ENCODE peak calls at places on chromosomes 2 and 18, in four cellular contexts. One of them, this sample, is unnamed.

GRCh38 chr2:153047220-153047619 is 328.8 kb downstream of the ARL6IP6 start:
- DNase-seq in A549: no peak
- DNase-seq in GM12878: no peak
- DNase-seq in HepG2: no peak
- DNase-seq in this sample: no peak

GRCh38 chr2:234269769-234270204 is 219.3 kb downstream of the SPP2 start:
- DNase-seq in A549: no peak
- DNase-seq in GM12878: no peak
- DNase-seq in HepG2: no peak
- DNase-seq in this sample: no peak

GRCh38 chr2:31168291-31168690 is 30.1 kb upstream of the GALNT14 start:
- DNase-seq in A549: no peak
- DNase-seq in GM12878: no peak
- DNase-seq in HepG2: no peak
- DNase-seq in this sample: peak

GRCh38 chr2:68774569-68775271 is 40.1 kb downstream of the ARHGAP25 start:
- DNase-seq in A549: no peak
- DNase-seq in GM12878: peak
- DNase-seq in HepG2: no peak
- DNase-seq in this sample: no peak

GRCh38 chr18:2917255-2918047 is 70.6 kb downstream of the EMILIN2 start:
- DNase-seq in A549: no peak
- DNase-seq in GM12878: no peak
- DNase-seq in HepG2: no peak
- DNase-seq in this sample: no peak

GRCh38 chr18:23356915-23357421 is 96.1 kb upstream of the RIOK3 start:
- DNase-seq in A549: no peak
- DNase-seq in GM12878: no peak
- DNase-seq in HepG2: peak
- DNase-seq in this sample: no peak

GRCh38 chr18:25289040-25289631 is 62.8 kb downstream of the ZNF521 start:
- DNase-seq in A549: no peak
- DNase-seq in GM12878: no peak
- DNase-seq in HepG2: no peak
- DNase-seq in this sample: no peak

GRCh38 chr2:138373993-138374408 is 127.6 kb upstream of the SPOPL start:
- DNase-seq in A549: peak
- DNase-seq in GM12878: peak
- DNase-seq in HepG2: peak
- DNase-seq in this sample: no peak

GRCh38 chr2:221399183-221399582 is 172.9 kb downstream of the EPHA4 start:
- DNase-seq in A549: no peak
- DNase-seq in GM12878: no peak
- DNase-seq in HepG2: no peak
- DNase-seq in this sample: no peak

GRCh38 chr18:63837556-63837955 is 49.9 kb upstream of the SERPINB2 start:
- DNase-seq in A549: no peak
- DNase-seq in GM12878: no peak
- DNase-seq in HepG2: no peak
- DNase-seq in this sample: no peak

GRCh38 chr2:175889557-175890355 is 112.3 kb downstream of the LNPK start:
- DNase-seq in A549: no peak
- DNase-seq in GM12878: no peak
- DNase-seq in HepG2: no peak
- DNase-seq in this sample: no peak

GRCh38 chr2:105038383-105039061 is 653 bp downstream of the MRPS9 start:
- DNase-seq in A549: peak
- DNase-seq in GM12878: no peak
- DNase-seq in HepG2: no peak
- DNase-seq in this sample: no peak

GRCh38 chr18:73752546-73752945 is 395.1 kb downstream of the FBXO15 start:
- DNase-seq in A549: no peak
- DNase-seq in GM12878: no peak
- DNase-seq in HepG2: no peak
- DNase-seq in this sample: no peak

GRCh38 chr2:220445429-220446105 is 818.1 kb downstream of the SLC4A3 start:
- DNase-seq in A549: no peak
- DNase-seq in GM12878: no peak
- DNase-seq in HepG2: no peak
- DNase-seq in this sample: no peak

GRCh38 chr18:47594063-47594462 is 336.4 kb downstream of the SMAD2 start:
- DNase-seq in A549: no peak
- DNase-seq in GM12878: no peak
- DNase-seq in HepG2: no peak
- DNase-seq in this sample: no peak

GRCh38 chr2:48414980-48415764 is 114.8 kb upstream of the STON1 start:
- DNase-seq in A549: no peak
- DNase-seq in GM12878: no peak
- DNase-seq in HepG2: peak
- DNase-seq in this sample: no peak

GRCh38 chr2:16039055-16039454 is 98.7 kb downstream of the MYCN start:
- DNase-seq in A549: no peak
- DNase-seq in GM12878: no peak
- DNase-seq in HepG2: no peak
- DNase-seq in this sample: no peak

GRCh38 chr2:131092409-131093065 is 723 bp downstream of the FAM168B start:
- DNase-seq in A549: no peak
- DNase-seq in GM12878: no peak
- DNase-seq in HepG2: no peak
- DNase-seq in this sample: no peak

GRCh38 chr2:57443985-57444501 is 602.6 kb upstream of the VRK2 start:
- DNase-seq in A549: no peak
- DNase-seq in GM12878: no peak
- DNase-seq in HepG2: no peak
- DNase-seq in this sample: no peak

GRCh38 chr2:46335404-46335965 is 38.3 kb downstream of the EPAS1 start:
- DNase-seq in A549: peak
- DNase-seq in GM12878: no peak
- DNase-seq in HepG2: no peak
- DNase-seq in this sample: peak

GRCh38 chr2:217555075-217555876 is 447.5 kb downstream of the TNS1 start:
- DNase-seq in A549: no peak
- DNase-seq in GM12878: no peak
- DNase-seq in HepG2: no peak
- DNase-seq in this sample: no peak

GRCh38 chr2:128640166-128640846 is 321.6 kb upstream of the HS6ST1 start:
- DNase-seq in A549: no peak
- DNase-seq in GM12878: no peak
- DNase-seq in HepG2: no peak
- DNase-seq in this sample: no peak

GRCh38 chr2:169005080-169005598 is 26.0 kb downstream of the ABCB11 start:
- DNase-seq in A549: no peak
- DNase-seq in GM12878: no peak
- DNase-seq in HepG2: no peak
- DNase-seq in this sample: no peak

GRCh38 chr2:95281786-95282185 is 7.5 kb downstream of the PROM2 start:
- DNase-seq in A549: no peak
- DNase-seq in GM12878: no peak
- DNase-seq in HepG2: no peak
- DNase-seq in this sample: no peak

GRCh38 chr2:32135409-32135808 is 30.3 kb upstream of the SLC30A6 start:
- DNase-seq in A549: peak
- DNase-seq in GM12878: no peak
- DNase-seq in HepG2: peak
- DNase-seq in this sample: no peak

GRCh38 chr2:225100856-225101294 is 58.6 kb upstream of the DOCK10 start:
- DNase-seq in A549: peak
- DNase-seq in GM12878: no peak
- DNase-seq in HepG2: no peak
- DNase-seq in this sample: no peak

GRCh38 chr2:2765839-2766495 is 434.9 kb upstream of the MYT1L start:
- DNase-seq in A549: no peak
- DNase-seq in GM12878: no peak
- DNase-seq in HepG2: no peak
- DNase-seq in this sample: no peak

GRCh38 chr18:9488535-9488934 is 13.2 kb downstream of the RALBP1 start:
- DNase-seq in A549: no peak
- DNase-seq in GM12878: no peak
- DNase-seq in HepG2: no peak
- DNase-seq in this sample: no peak

GRCh38 chr2:33791625-33792024 is 192.5 kb upstream of the FAM98A start:
- DNase-seq in A549: no peak
- DNase-seq in GM12878: no peak
- DNase-seq in HepG2: no peak
- DNase-seq in this sample: no peak

GRCh38 chr2:111900859-111901258 is 2.5 kb downstream of the MERTK start:
- DNase-seq in A549: peak
- DNase-seq in GM12878: no peak
- DNase-seq in HepG2: peak
- DNase-seq in this sample: peak

GRCh38 chr2:217959723-217960122 is 43.1 kb downstream of the TNS1 start:
- DNase-seq in A549: no peak
- DNase-seq in GM12878: no peak
- DNase-seq in HepG2: no peak
- DNase-seq in this sample: no peak

GRCh38 chr2:185507703-185508102 is 230.9 kb upstream of the FSIP2 start:
- DNase-seq in A549: no peak
- DNase-seq in GM12878: no peak
- DNase-seq in HepG2: no peak
- DNase-seq in this sample: no peak

GRCh38 chr2:17515652-17516051 is 2.6 kb downstream of the RAD51AP2 start:
- DNase-seq in A549: no peak
- DNase-seq in GM12878: peak
- DNase-seq in HepG2: no peak
- DNase-seq in this sample: no peak

GRCh38 chr18:31170335-31170734 is 7.7 kb upstream of the DSC1 start:
- DNase-seq in A549: no peak
- DNase-seq in GM12878: no peak
- DNase-seq in HepG2: no peak
- DNase-seq in this sample: no peak
- TF ChIP-seq CTCF in A549: no peak
- TF ChIP-seq CTCF in GM12878: no peak
- TF ChIP-seq CTCF in HepG2: no peak
- TF ChIP-seq CTCF in this sample: no peak

GRCh38 chr18:37252342-37252741 is 313.3 kb downstream of the CELF4 start:
- DNase-seq in A549: no peak
- DNase-seq in GM12878: no peak
- DNase-seq in HepG2: no peak
- DNase-seq in this sample: no peak
- TF ChIP-seq RAD21 in A549: no peak
- TF ChIP-seq RAD21 in GM12878: no peak
- TF ChIP-seq RAD21 in HepG2: no peak
- TF ChIP-seq RAD21 in this sample: no peak

GRCh38 chr18:12422936-12423335 is 15.2 kb downstream of the PRELID3A start:
- DNase-seq in A549: no peak
- DNase-seq in GM12878: no peak
- DNase-seq in HepG2: peak
- DNase-seq in this sample: no peak
- TF ChIP-seq CTCF in A549: no peak
- TF ChIP-seq CTCF in GM12878: no peak
- TF ChIP-seq CTCF in HepG2: peak
- TF ChIP-seq CTCF in this sample: peak

GRCh38 chr2:42107249-42108042 is 59.6 kb downstream of the PKDCC start:
- DNase-seq in A549: no peak
- DNase-seq in GM12878: no peak
- DNase-seq in HepG2: peak
- DNase-seq in this sample: no peak

GRCh38 chr2:42104621-42105020 is 56.8 kb downstream of the PKDCC start:
- DNase-seq in A549: no peak
- DNase-seq in GM12878: no peak
- DNase-seq in HepG2: no peak
- DNase-seq in this sample: no peak

GRCh38 chr2:42103829-42104228 is 56.0 kb downstream of the PKDCC start:
- DNase-seq in A549: no peak
- DNase-seq in GM12878: no peak
- DNase-seq in HepG2: no peak
- DNase-seq in this sample: no peak

GRCh38 chr2:42106257-42106816 is 58.5 kb downstream of the PKDCC start:
- DNase-seq in A549: no peak
- DNase-seq in GM12878: no peak
- DNase-seq in HepG2: no peak
- DNase-seq in this sample: no peak

DNA sequence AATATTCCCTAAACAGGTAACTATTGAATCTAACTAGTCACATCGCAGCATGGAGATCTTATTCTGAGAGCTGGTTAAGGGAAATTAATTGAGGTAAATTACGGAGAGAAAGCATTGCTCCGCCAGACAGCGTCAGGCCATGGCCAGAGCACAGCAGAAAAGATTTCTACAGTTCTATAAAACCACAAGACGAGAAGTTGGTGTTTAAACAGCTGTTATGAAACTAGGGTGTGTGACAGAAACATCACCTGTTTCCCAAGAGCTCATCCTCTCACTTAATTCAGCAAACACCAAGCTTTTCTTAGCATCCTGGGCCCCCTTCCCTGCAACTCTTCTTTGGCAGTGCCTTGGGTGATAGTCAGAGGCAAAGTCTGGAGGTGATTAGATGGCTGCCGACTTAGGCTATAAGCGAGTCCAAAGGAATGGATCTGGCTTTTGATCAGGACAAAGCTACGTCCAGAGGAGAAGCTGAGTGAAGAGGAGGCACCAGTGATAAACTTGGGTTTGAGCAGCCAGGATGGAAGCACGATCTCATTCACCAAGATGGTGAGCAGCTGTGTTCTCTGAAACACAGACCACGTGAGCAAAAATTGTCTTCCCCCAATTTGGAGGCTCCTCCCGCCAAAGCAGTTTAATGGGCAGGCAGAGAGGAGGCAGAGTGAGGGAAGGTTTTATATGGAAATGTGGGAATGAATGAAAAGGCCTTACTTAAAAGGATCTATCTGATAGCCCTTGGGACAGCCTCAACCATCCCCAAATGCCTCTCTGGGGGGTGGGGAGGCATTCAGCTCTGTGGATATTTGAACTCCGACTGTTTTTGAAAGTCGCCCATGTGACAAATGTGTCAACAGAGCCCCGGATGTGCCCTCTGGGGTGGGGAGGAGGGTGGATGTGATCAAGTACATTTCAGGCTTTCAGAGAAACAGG is 57.8 kb downstream of the PKDCC start:
- DNase-seq in A549: no peak
- DNase-seq in GM12878: peak
- DNase-seq in HepG2: peak
- DNase-seq in this sample: no peak
- TF ChIP-seq RAD21 in A549: no peak
- TF ChIP-seq RAD21 in GM12878: peak
- TF ChIP-seq RAD21 in HepG2: no peak
- TF ChIP-seq RAD21 in this sample: no peak

GRCh38 chr18:12057419-12058039 is 36.1 kb upstream of the ANKRD62 start:
- DNase-seq in A549: no peak
- DNase-seq in GM12878: no peak
- DNase-seq in HepG2: no peak
- DNase-seq in this sample: no peak
- TF ChIP-seq CTCF in A549: no peak
- TF ChIP-seq CTCF in GM12878: peak
- TF ChIP-seq CTCF in HepG2: no peak
- TF ChIP-seq CTCF in this sample: no peak

GRCh38 chr2:202278944-202279343 is 13.4 kb downstream of the NOP58 start:
- DNase-seq in A549: peak
- DNase-seq in GM12878: no peak
- DNase-seq in HepG2: peak
- DNase-seq in this sample: no peak

GRCh38 chr2:202278036-202278760 is 12.6 kb downstream of the NOP58 start:
- DNase-seq in A549: no peak
- DNase-seq in GM12878: no peak
- DNase-seq in HepG2: peak
- DNase-seq in this sample: no peak
- TF ChIP-seq RAD21 in A549: no peak
- TF ChIP-seq RAD21 in GM12878: no peak
- TF ChIP-seq RAD21 in HepG2: no peak
- TF ChIP-seq RAD21 in this sample: no peak